ENCODE peak calls at places on chromosome 10, in five cellular contexts. One of them, this sample, is unnamed.

GRCh38 chr10:77877461-77878344 is 48.9 kb downstream of the DLG5 start:
- DNase-seq in cerebellum: no peak
- DNase-seq in lower leg skin: no peak
- DNase-seq in HT1080: no peak
- DNase-seq in HCT116: no peak
- DNase-seq in this sample: no peak

GRCh38 chr10:76879116-76879706 is 758.4 kb downstream of the KCNMA1 start:
- DNase-seq in cerebellum: no peak
- DNase-seq in lower leg skin: no peak
- DNase-seq in HCT116: no peak
- DNase-seq in HT1080: no peak
- DNase-seq in this sample: no peak

GRCh38 chr10:126749030-126749655 is 78.7 kb upstream of the C10orf90 start:
- DNase-seq in HCT116: peak
- DNase-seq in lower leg skin: peak
- DNase-seq in cerebellum: no peak
- DNase-seq in HT1080: peak
- DNase-seq in this sample: peak

GRCh38 chr10:123135415-123136141 is at the start of gene HMX3:
- DNase-seq in lower leg skin: peak
- DNase-seq in cerebellum: no peak
- DNase-seq in HCT116: no peak
- DNase-seq in HT1080: no peak
- DNase-seq in this sample: no peak

GRCh38 chr10:52283174-52283573 is 30.9 kb upstream of the DKK1 start:
- DNase-seq in HT1080: peak
- DNase-seq in lower leg skin: no peak
- DNase-seq in cerebellum: no peak
- DNase-seq in HCT116: no peak
- DNase-seq in this sample: no peak

GRCh38 chr10:94097656-94098055 is 103.9 kb downstream of the PLCE1 start:
- DNase-seq in lower leg skin: no peak
- DNase-seq in HT1080: peak
- DNase-seq in cerebellum: no peak
- DNase-seq in HCT116: no peak
- DNase-seq in this sample: no peak

GRCh38 chr10:14815681-14816080 is 22.2 kb downstream of the CDNF start:
- DNase-seq in HT1080: no peak
- DNase-seq in HCT116: no peak
- DNase-seq in lower leg skin: no peak
- DNase-seq in cerebellum: no peak
- DNase-seq in this sample: no peak

GRCh38 chr10:122329416-122329815 is 45.1 kb upstream of the PLEKHA1 start:
- DNase-seq in HCT116: no peak
- DNase-seq in cerebellum: no peak
- DNase-seq in HT1080: no peak
- DNase-seq in lower leg skin: no peak
- DNase-seq in this sample: no peak

GRCh38 chr10:133134411-133135115 is 25.5 kb upstream of the KNDC1 start:
- DNase-seq in HCT116: no peak
- DNase-seq in lower leg skin: peak
- DNase-seq in HT1080: no peak
- DNase-seq in cerebellum: no peak
- DNase-seq in this sample: no peak

GRCh38 chr10:119136084-119136483 is 29.4 kb downstream of the SFXN4 start:
- DNase-seq in HT1080: no peak
- DNase-seq in cerebellum: no peak
- DNase-seq in HCT116: no peak
- DNase-seq in lower leg skin: peak
- DNase-seq in this sample: no peak

GRCh38 chr10:102593074-102593803 is 51.0 kb upstream of the TRIM8 start:
- DNase-seq in HCT116: no peak
- DNase-seq in lower leg skin: no peak
- DNase-seq in HT1080: peak
- DNase-seq in cerebellum: no peak
- DNase-seq in this sample: no peak

GRCh38 chr10:96765406-96766240 is 45.3 kb upstream of the PIK3AP1 start:
- DNase-seq in HCT116: peak
- DNase-seq in lower leg skin: peak
- DNase-seq in cerebellum: no peak
- DNase-seq in HT1080: peak
- DNase-seq in this sample: peak

GRCh38 chr10:58921366-58921947 is 255.0 kb upstream of the PHYHIPL start:
- DNase-seq in lower leg skin: no peak
- DNase-seq in HCT116: no peak
- DNase-seq in HT1080: no peak
- DNase-seq in cerebellum: no peak
- DNase-seq in this sample: no peak